ENCODE peak calls at places on chromosomes 5 and 9, in six cellular contexts. B is HEK293T; E is CD8-positive, alpha-beta T cell; Y is tibial artery; L is skeletal muscle cell; Q is GM12891. W is an unnamed sample.

GRCh38 chr5:33755216-33755615 is 136.6 kb downstream of the ADAMTS12 start:
- DNase-seq in Q (no peak), B (no peak), Y (no peak), L (peak), E (no peak), W (no peak)

GRCh38 chr5:35483797-35484196 is 133.9 kb upstream of the SPEF2 start:
- DNase-seq in L (no peak), B (no peak), Q (no peak), Y (no peak), E (no peak), W (no peak)

GRCh38 chr9:93187047-93187446 is 3.1 kb downstream of the WNK2 start:
- DNase-seq in Q (no peak), L (no peak), E (no peak), Y (no peak), B (no peak), W (peak)

GRCh38 chr5:20555034-20555433 is 567.0 kb upstream of the CDH18 start:
- DNase-seq in Y (no peak), B (no peak), Q (no peak), L (no peak), E (no peak), W (no peak)

GRCh38 chr5:56264417-56265025 is 31.4 kb upstream of the ANKRD55 start:
- DNase-seq in B (peak), Q (no peak), L (no peak), Y (no peak), E (no peak), W (no peak)

GRCh38 chr9:130060296-130060695 is 6.6 kb downstream of the GPR107 start:
- DNase-seq in Q (no peak), B (no peak), L (no peak), E (no peak), Y (no peak), W (no peak)

GRCh38 chr5:147487031-147487750 is 22.7 kb downstream of the DPYSL3 start:
- DNase-seq in Y (no peak), B (no peak), E (no peak), L (no peak), Q (no peak), W (no peak)

GRCh38 chr5:15483348-15484090 is 16.5 kb upstream of the FBXL7 start:
- DNase-seq in Q (no peak), L (no peak), Y (no peak), E (no peak), B (no peak), W (no peak)

GRCh38 chr5:149072376-149072775 is 9.5 kb upstream of the SH3TC2 start:
- DNase-seq in E (no peak), L (no peak), Y (no peak), Q (no peak), B (no peak), W (no peak)

GRCh38 chr9:131148966-131149677 is 23.7 kb downstream of the NUP214 start:
- DNase-seq in B (no peak), Y (no peak), E (no peak), Q (no peak), L (no peak), W (no peak)

GRCh38 chr5:134086943-134087305 is 27.6 kb upstream of the TCF7 start:
- DNase-seq in L (no peak), E (peak), B (no peak), Y (no peak), Q (no peak), W (no peak)

GRCh38 chr5:17217421-17218352 is at the start of gene BASP1:
- DNase-seq in Q (peak), E (no peak), L (no peak), B (peak), Y (peak), W (peak)

GRCh38 chr9:98983295-98984268 is 39.9 kb downstream of the COL15A1 start:
- DNase-seq in L (peak), Y (peak), B (no peak), Q (no peak), E (no peak), W (no peak)

GRCh38 chr5:57486206-57486605 is 3.6 kb upstream of the ACTBL2 start:
- DNase-seq in L (no peak), B (no peak), E (no peak), Q (no peak), Y (no peak), W (no peak)

GRCh38 chr9:91943447-91943846 is 6.6 kb downstream of the ROR2 start:
- DNase-seq in L (no peak), E (no peak), Y (no peak), Q (no peak), B (no peak), W (no peak)

GRCh38 chr9:122201641-122202040 is 27.1 kb downstream of the LHX6 start:
- DNase-seq in Y (no peak), L (peak), E (no peak), B (no peak), Q (no peak), W (no peak)

GRCh38 chr9:129231759-129232158 is 53.7 kb upstream of the IER5L start:
- DNase-seq in L (no peak), Y (no peak), Q (no peak), E (no peak), B (no peak), W (no peak)

GRCh38 chr5:53908752-53909151 is 348.3 kb downstream of the NDUFS4 start:
- DNase-seq in B (no peak), L (no peak), E (no peak), Y (no peak), Q (no peak), W (no peak)

GRCh38 chr5:176723440-176723839 is 76.2 kb downstream of the TSPAN17 start:
- DNase-seq in Q (no peak), E (no peak), L (no peak), Y (no peak), B (no peak), W (no peak)

GRCh38 chr5:143016777-143017374 is 246.7 kb downstream of the ARHGAP26 start:
- DNase-seq in L (no peak), Y (no peak), E (no peak), Q (no peak), B (peak), W (peak)

GRCh38 chr5:181061645-181062044 is 21.6 kb downstream of the BTNL9 start:
- DNase-seq in E (no peak), Q (no peak), L (no peak), Y (no peak), B (no peak), W (no peak)

GRCh38 chr5:150254363-150255154 is 35.0 kb downstream of the CAMK2A start:
- DNase-seq in Y (no peak), Q (no peak), E (no peak), B (no peak), L (no peak), W (no peak)

GRCh38 chr5:174601937-174602336 is 122.4 kb upstream of the MSX2 start:
- DNase-seq in B (no peak), L (no peak), Y (no peak), E (no peak), Q (no peak), W (no peak)

W was measured in mucosa of descending colon.